ENCODE peak calls at places on chromosome 2, in five cellular contexts. Z is adrenal gland, N is body of pancreas, S is A549, T is H1. G is an unnamed sample.

GRCh38 chr2:164826293-164827243 is 15.1 kb downstream of the COBLL1 start:
- DNase-seq in N (peak; percentile 89), T (no peak), S (no peak), Z (peak; percentile 49), G (no peak)

GRCh38 chr2:25566094-25566493 is 107.3 kb downstream of the DTNB start:
- DNase-seq in Z (no peak), T (no peak), S (no peak), N (no peak), G (no peak)

GRCh38 chr2:29606105-29606871 is 315.1 kb downstream of the ALK start:
- DNase-seq in T (no peak), S (no peak), N (no peak), Z (no peak), G (no peak)

GRCh38 chr2:68465081-68465916 is 1.8 kb downstream of the FBXO48 start:
- DNase-seq in T (no peak), S (no peak), N (no peak), Z (no peak), G (no peak)

GRCh38 chr2:152247337-152247695 is 71.8 kb upstream of the STAM2 start:
- DNase-seq in Z (no peak), S (no peak), T (no peak), N (no peak), G (no peak)

GRCh38 chr2:237025090-237025865 is 60.4 kb upstream of the COPS8 start:
- DNase-seq in N (no peak), T (no peak), Z (peak; percentile 28), S (peak; percentile 88), G (no peak)

GRCh38 chr2:127498386-127498785 is 27.9 kb downstream of the IWS1 start:
- DNase-seq in Z (no peak), N (no peak), T (no peak), S (peak; percentile 15), G (no peak)

GRCh38 chr2:173652731-173653426 is 298.2 kb downstream of the CDCA7 start:
- DNase-seq in T (no peak), Z (peak; percentile 45), N (no peak), S (peak; percentile 96), G (no peak)

GRCh38 chr2:33086400-33087015 is 139.8 kb downstream of the LTBP1 start:
- DNase-seq in Z (peak; percentile 33), T (no peak), S (peak; percentile 25), N (peak; percentile 65), G (no peak)

GRCh38 chr2:24822049-24822706 is 29.0 kb downstream of the CENPO start:
- DNase-seq in T (no peak), S (no peak), Z (no peak), N (no peak), G (no peak)

GRCh38 chr2:95004702-95005101 is 20.8 kb upstream of the MAL start:
- DNase-seq in Z (no peak), T (no peak), S (no peak), N (no peak), G (no peak)

GRCh38 chr2:128386066-128386465 is 67.4 kb upstream of the HS6ST1 start:
- DNase-seq in N (no peak), Z (no peak), S (no peak), T (no peak), G (no peak)

GRCh38 chr2:158487419-158487818 is 30.7 kb downstream of the PKP4 start:
- DNase-seq in T (no peak), S (no peak), N (no peak), Z (no peak), G (no peak)

GRCh38 chr2:236305964-236306605 is 41.9 kb upstream of the ASB18 start:
- DNase-seq in Z (no peak), S (no peak), N (no peak), T (no peak), G (no peak)

GRCh38 chr2:96616535-96616934 is 21.6 kb downstream of the KANSL3 start:
- DNase-seq in S (no peak), T (no peak), N (no peak), Z (no peak), G (no peak)
- TF ChIP-seq POLR2A in S (no peak), T (no peak), N (no peak), Z (no peak), G (no peak)

GRCh38 chr2:21004181-21004572 is 39.7 kb downstream of the APOB start:
- DNase-seq in T (no peak), Z (no peak), S (no peak), N (no peak), G (no peak)
- TF ChIP-seq POLR2A in T (no peak), Z (no peak), S (no peak), N (no peak), G (no peak)

GRCh38 chr2:20439503-20439902 is 7.4 kb upstream of the RHOB start:
- DNase-seq in N (no peak), S (peak; percentile 42), Z (peak; percentile 41), T (no peak), G (no peak)

GRCh38 chr2:20440001-20440560 is 6.8 kb upstream of the RHOB start:
- DNase-seq in S (no peak), N (no peak), T (no peak), Z (no peak), G (no peak)

GRCh38 chr2:20439193-20439475 is 7.7 kb upstream of the RHOB start:
- DNase-seq in Z (peak; percentile 39), T (no peak), N (no peak), S (peak; percentile 72), G (no peak)

GRCh38 chr2:20436716-20437470 is 10.0 kb upstream of the RHOB start:
- DNase-seq in T (no peak), N (no peak), S (no peak), Z (no peak), G (peak; percentile 85)

DNA sequence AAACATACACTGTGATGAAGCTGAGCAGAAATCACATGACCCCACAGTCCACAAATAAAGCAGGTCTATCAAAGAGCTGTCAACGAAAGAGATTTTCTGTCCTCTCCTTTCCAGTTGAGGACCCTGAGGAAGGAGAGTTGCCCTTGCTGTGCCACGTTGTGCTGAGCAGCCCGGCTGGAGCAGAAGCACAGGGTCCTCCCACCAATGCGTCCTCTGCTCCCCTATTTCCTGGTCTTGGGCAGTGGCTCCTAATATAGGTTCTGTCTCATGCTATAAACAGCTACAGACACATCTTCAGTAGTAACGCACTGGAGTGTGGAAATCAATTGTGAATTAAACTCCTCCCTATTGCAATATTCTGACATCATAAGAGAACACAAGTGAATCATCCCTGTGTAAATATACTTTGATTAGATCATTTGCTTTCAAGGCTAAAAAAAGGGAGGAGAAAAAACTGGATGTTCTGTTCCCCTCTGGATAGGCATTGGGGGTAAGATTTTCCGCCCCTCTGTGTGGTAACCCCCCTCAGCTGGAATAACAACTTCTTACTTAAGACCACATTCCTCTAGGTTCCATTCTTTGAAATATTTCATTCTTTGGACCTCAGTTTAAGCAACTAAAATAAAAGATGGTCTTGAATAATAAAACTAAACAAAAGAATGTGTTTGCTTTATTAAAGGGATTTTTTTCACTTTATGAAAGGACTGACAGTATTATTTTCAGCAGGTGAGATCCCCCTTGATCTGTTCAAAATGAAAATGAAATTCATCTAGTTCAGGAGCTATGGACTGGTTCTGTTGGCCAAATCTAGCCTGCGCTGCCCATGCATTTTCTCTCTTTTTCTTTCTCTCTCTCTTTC is 8.3 kb upstream of the RHOB start:
- DNase-seq in N (no peak), Z (no peak), S (peak; percentile 91), T (no peak), G (peak; percentile 82)
- TF ChIP-seq POLR2A in N (peak; percentile 68), Z (peak; percentile 22), S (no peak), T (no peak), G (peak; percentile 66)

GRCh38 chr2:241121008-241121407 is 18.9 kb upstream of the MTERF4 start:
- DNase-seq in N (no peak), T (no peak), Z (no peak), S (no peak), G (no peak)
- TF ChIP-seq POLR2A in N (no peak), T (no peak), Z (no peak), S (no peak), G (no peak)

DNA sequence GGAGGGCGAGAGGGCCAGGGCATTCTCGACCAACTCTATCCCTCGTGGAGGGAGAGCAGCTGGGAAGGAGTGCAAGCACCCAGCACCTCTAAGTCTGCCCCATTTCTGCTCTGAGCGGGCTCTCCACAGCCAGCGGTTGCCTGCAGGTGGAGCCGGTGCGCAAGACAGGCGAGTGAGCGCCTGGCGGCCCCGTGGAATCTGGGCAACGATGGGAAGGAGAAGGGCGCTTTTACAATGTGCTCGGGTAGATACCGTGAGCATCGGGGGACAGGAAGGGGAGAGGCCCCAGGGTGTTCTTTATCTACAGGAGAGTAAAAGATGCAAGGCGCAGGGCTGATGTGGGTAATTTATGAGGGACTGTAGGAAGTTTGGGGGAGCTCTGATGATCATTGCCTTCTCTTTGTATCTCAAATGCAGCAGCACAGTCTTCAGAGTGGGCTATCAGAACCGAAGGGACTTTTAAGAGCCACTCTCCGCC is 867 bp upstream of the TTL start:
- DNase-seq in Z (peak; percentile 84), S (peak; percentile 87), N (peak; percentile 87), T (peak; percentile 84), G (no peak)
- TF ChIP-seq POLR2A in Z (no peak), S (peak; percentile 21), N (no peak), T (peak; percentile 18), G (no peak)